ENCODE peak calls at places on chromosome 6, in four cellular contexts. L is HEK293T, M is ACHN, T is NCI-H1105. H is an unnamed sample.

GRCh38 chr6:15824851-15825250 is 162.0 kb upstream of the DTNBP1 start:
- DNase-seq in L (no peak), M (no peak), T (no peak), H (no peak)

GRCh38 chr6:38774933-38775707 is 60.0 kb downstream of the DNAH8 start:
- DNase-seq in L (no peak), M (no peak), T (no peak), H (no peak)

GRCh38 chr6:159727717-159728440 is 573 bp downstream of the WTAP start:
- DNase-seq in L (peak), M (peak), T (peak), H (no peak)

GRCh38 chr6:78347191-78347916 is 520.0 kb upstream of the IRAK1BP1 start:
- DNase-seq in L (no peak), M (no peak), T (no peak), H (no peak)

GRCh38 chr6:146593978-146594377 is 4.8 kb upstream of the ADGB start:
- DNase-seq in L (no peak), M (no peak), T (no peak), H (no peak)

GRCh38 chr6:168372871-168373270 is 53.3 kb upstream of the DACT2 start:
- DNase-seq in L (no peak), M (no peak), T (peak), H (no peak)

GRCh38 chr6:152685819-152686218 is 11.9 kb upstream of the MYCT1 start:
- DNase-seq in L (no peak), M (no peak), T (no peak), H (no peak)

GRCh38 chr6:124924333-124924759 is 37.9 kb upstream of the RNF217 start:
- DNase-seq in L (no peak), M (no peak), T (no peak), H (no peak)

GRCh38 chr6:108425428-108425827 is 130.6 kb downstream of the AFG1L start:
- DNase-seq in L (no peak), M (no peak), T (no peak), H (no peak)

GRCh38 chr6:106619223-106619622 is 10.1 kb downstream of the RTN4IP1 start:
- DNase-seq in L (no peak), M (no peak), T (no peak), H (no peak)

GRCh38 chr6:37688088-37688850 is 9.4 kb downstream of the MDGA1 start:
- DNase-seq in L (no peak), M (no peak), T (peak), H (no peak)

GRCh38 chr6:43705996-43706395 is 18.4 kb upstream of the MRPS18A start:
- DNase-seq in L (no peak), M (no peak), T (no peak), H (no peak)

GRCh38 chr6:35683267-35683666 is 5.4 kb downstream of the FKBP5 start:
- DNase-seq in L (no peak), M (no peak), T (no peak), H (no peak)

GRCh38 chr6:170203212-170203611 is 87.7 kb downstream of the DLL1 start:
- DNase-seq in L (no peak), M (no peak), T (no peak), H (no peak)

GRCh38 chr6:163613668-163614067 is 199.2 kb downstream of the QKI start:
- DNase-seq in L (no peak), M (no peak), T (no peak), H (no peak)

GRCh38 chr6:97923249-97923648 is 640.2 kb upstream of the MMS22L start:
- DNase-seq in L (no peak), M (no peak), T (no peak), H (no peak)

GRCh38 chr6:11854418-11855165 is 76.0 kb upstream of the ADTRP start:
- DNase-seq in L (no peak), M (peak), T (no peak), H (no peak)

GRCh38 chr6:24861934-24862333 is 63.2 kb upstream of the ARMH2 start:
- DNase-seq in L (no peak), M (no peak), T (no peak), H (no peak)

GRCh38 chr6:135323202-135323668 is 142.1 kb downstream of the MYB start:
- DNase-seq in L (peak), M (no peak), T (no peak), H (no peak)

GRCh38 chr6:106927531-106928398 is 46.8 kb downstream of the CD24 start:
- DNase-seq in L (peak), M (peak), T (no peak), H (peak)

GRCh38 chr6:56624046-56624727 is 18.5 kb downstream of the DST start:
- DNase-seq in L (no peak), M (peak), T (no peak), H (no peak)

H was measured in type B pancreatic cell.